ENCODE peak calls at places on chromosomes 3 and 15, in seven cellular contexts. W is heart right ventricle; P is activated T-cell treated with anti-CD3 and anti-CD28 coated beads, Interleukin-2, amount 50 U/mL, for 72 hours; V is left lung; J is activated naive CD8-positive, alpha-beta T cell treated with anti-CD3 and anti-CD28 coated beads, Interleukin-2, amount 10 ng/mL, durations not matched to agents 7 days and 5 days; D is PC-3; A is mucosa of descending colon. K is an unnamed sample.

GRCh38 chr3:111621535-111621934 is 26.4 kb upstream of the ZBED2 start:
- ATAC-seq in W (no peak), P (no peak), V (no peak), J (no peak), D (no peak), A (no peak), K (peak; percentile 54)

GRCh38 chr3:164451083-164451910 is 627.0 kb downstream of the SI start:
- ATAC-seq in W (peak; percentile 82), P (no peak), V (no peak), J (no peak), D (no peak), A (no peak), K (no peak)

GRCh38 chr3:113614402-113614801 is 82.0 kb downstream of the USF3 start:
- ATAC-seq in W (peak; percentile 86), P (no peak), V (peak; percentile 54), J (no peak), D (no peak), A (peak; percentile 11), K (no peak)

GRCh38 chr3:186180151-186180550 is 71.3 kb upstream of the ETV5 start:
- ATAC-seq in W (no peak), P (no peak), V (no peak), J (no peak), D (no peak), A (no peak), K (no peak)

GRCh38 chr3:100936931-100937330 is 56.3 kb downstream of the ABI3BP start:
- ATAC-seq in W (no peak), P (no peak), V (no peak), J (no peak), D (no peak), A (no peak), K (no peak)

GRCh38 chr3:182713743-182714517 is 79.4 kb upstream of the ATP11B start:
- ATAC-seq in W (peak; percentile 79), P (peak; percentile 50), V (peak; percentile 89), J (peak; percentile 58), D (peak; percentile 72), A (peak; percentile 78), K (peak; percentile 70)

GRCh38 chr3:148955544-148956346 is 35.6 kb upstream of the GYG1 start:
- ATAC-seq in W (peak; percentile 91), P (no peak), V (peak; percentile 84), J (no peak), D (peak; percentile 53), A (peak; percentile 60), K (peak; percentile 45)

GRCh38 chr3:33006571-33007286 is 55.3 kb downstream of the CCR4 start:
- ATAC-seq in W (no peak), P (peak; percentile 77), V (no peak), J (no peak), D (no peak), A (peak; percentile 38), K (no peak)

GRCh38 chr3:23712095-23712494 is 93.7 kb upstream of the UBE2E1 start:
- ATAC-seq in W (peak; percentile 6), P (peak; percentile 81), V (no peak), J (no peak), D (no peak), A (no peak), K (no peak)

GRCh38 chr3:137770821-137771399 is 6.8 kb downstream of the SOX14 start:
- ATAC-seq in W (no peak), P (no peak), V (peak; percentile 67), J (no peak), D (no peak), A (peak; percentile 13), K (no peak)

GRCh38 chr15:72722071-72722696 is 36.2 kb downstream of the BBS4 start:
- ATAC-seq in W (no peak), P (no peak), V (peak; percentile 80), J (no peak), D (peak; percentile 58), A (peak; percentile 80), K (peak; percentile 62)

GRCh38 chr15:29533667-29534066 is 264.0 kb upstream of the NSMCE3 start:
- ATAC-seq in W (no peak), P (no peak), V (no peak), J (no peak), D (no peak), A (no peak), K (no peak)

GRCh38 chr3:142509079-142509478 is 61.2 kb upstream of the XRN1 start:
- ATAC-seq in W (no peak), P (no peak), V (no peak), J (no peak), D (no peak), A (no peak), K (no peak)

GRCh38 chr3:114260152-114260551 is 22.8 kb upstream of the ZNF80 start:
- ATAC-seq in W (no peak), P (no peak), V (no peak), J (no peak), D (no peak), A (no peak), K (no peak)

GRCh38 chr3:105157016-105157765 is 209.5 kb upstream of the ALCAM start:
- ATAC-seq in W (no peak), P (no peak), V (no peak), J (no peak), D (no peak), A (no peak), K (no peak)

GRCh38 chr15:36959746-36960145 is 140.6 kb downstream of the MEIS2 start:
- ATAC-seq in W (no peak), P (no peak), V (no peak), J (no peak), D (no peak), A (no peak), K (peak; percentile 85)

GRCh38 chr15:31214864-31215489 is 111.7 kb upstream of the KLF13 start:
- ATAC-seq in W (peak; percentile 27), P (no peak), V (peak; percentile 64), J (no peak), D (no peak), A (peak; percentile 2), K (peak; percentile 56)

GRCh38 chr15:45221053-45221599 is 30.9 kb upstream of the SLC28A2 start:
- ATAC-seq in W (no peak), P (peak; percentile 27), V (no peak), J (no peak), D (no peak), A (no peak), K (no peak)

GRCh38 chr15:92627014-92627413 is 28.6 kb downstream of the FAM174B start:
- ATAC-seq in W (no peak), P (no peak), V (no peak), J (no peak), D (no peak), A (no peak), K (no peak)

GRCh38 chr3:112128843-112129727 is 4.0 kb downstream of the GCSAM start:
- ATAC-seq in W (no peak), P (peak; percentile 78), V (no peak), J (peak; percentile 78), D (no peak), A (peak; percentile 60), K (peak; percentile 47)

GRCh38 chr3:125123455-125123854 is 67.7 kb upstream of the HEG1 start:
- ATAC-seq in W (no peak), P (no peak), V (no peak), J (no peak), D (no peak), A (no peak), K (no peak)

GRCh38 chr15:93167291-93167690 is 78.3 kb upstream of the RGMA start:
- ATAC-seq in W (no peak), P (no peak), V (no peak), J (no peak), D (no peak), A (no peak), K (no peak)

GRCh38 chr3:8301977-8302589 is 199.5 kb upstream of the LMCD1 start:
- ATAC-seq in W (no peak), P (no peak), V (peak; percentile 70), J (no peak), D (peak; percentile 61), A (peak; percentile 40), K (peak; percentile 41)

GRCh38 chr3:48077835-48078234 is 61.6 kb upstream of the MAP4 start:
- ATAC-seq in W (no peak), P (no peak), V (no peak), J (no peak), D (peak; percentile 42), A (no peak), K (no peak)

GRCh38 chr3:124451655-124452317 is 278.5 kb upstream of the UMPS start:
- ATAC-seq in W (no peak), P (no peak), V (no peak), J (no peak), D (no peak), A (no peak), K (no peak)

GRCh38 chr3:155701882-155702465 is 42.9 kb downstream of the PLCH1 start:
- ATAC-seq in W (peak; percentile 67), P (no peak), V (peak; percentile 92), J (no peak), D (peak; percentile 41), A (peak; percentile 50), K (no peak)

GRCh38 chr3:30476373-30477082 is 129.9 kb upstream of the TGFBR2 start:
- ATAC-seq in W (no peak), P (peak; percentile 77), V (peak; percentile 81), J (no peak), D (peak; percentile 97), A (peak; percentile 56), K (peak; percentile 74)

GRCh38 chr3:9507586-9508578 is 45.7 kb downstream of the LHFPL4 start:
- ATAC-seq in W (no peak), P (no peak), V (no peak), J (no peak), D (no peak), A (peak; percentile 12), K (no peak)

GRCh38 chr15:50257924-50258323 is 7.6 kb downstream of the HDC start:
- ATAC-seq in W (no peak), P (no peak), V (peak; percentile 69), J (no peak), D (peak; percentile 78), A (no peak), K (no peak)

GRCh38 chr3:136332302-136332701 is 82.2 kb downstream of the PCCB start:
- ATAC-seq in W (no peak), P (no peak), V (no peak), J (no peak), D (no peak), A (no peak), K (no peak)

GRCh38 chr15:62928242-62928995 is 114.1 kb upstream of the TPM1 start:
- ATAC-seq in W (peak; percentile 87), P (no peak), V (peak; percentile 73), J (no peak), D (peak; percentile 35), A (no peak), K (peak; percentile 36)

GRCh38 chr3:11733914-11734313 is 90.2 kb upstream of the VGLL4 start:
- ATAC-seq in W (no peak), P (no peak), V (no peak), J (no peak), D (no peak), A (no peak), K (no peak)

GRCh38 chr3:167798443-167798842 is 62.9 kb downstream of the SERPINI1 start:
- ATAC-seq in W (no peak), P (no peak), V (no peak), J (no peak), D (no peak), A (no peak), K (no peak)

GRCh38 chr15:76625267-76625666 is 279.9 kb downstream of the SCAPER start:
- ATAC-seq in W (no peak), P (no peak), V (no peak), J (no peak), D (no peak), A (no peak), K (no peak)

GRCh38 chr3:65107174-65107573 is 419.4 kb upstream of the ADAMTS9 start:
- ATAC-seq in W (no peak), P (no peak), V (no peak), J (no peak), D (no peak), A (no peak), K (no peak)

GRCh38 chr3:45125550-45126026 is 20.6 kb downstream of the CDCP1 start:
- ATAC-seq in W (peak; percentile 77), P (no peak), V (peak; percentile 93), J (peak; percentile 14), D (no peak), A (peak; percentile 75), K (peak; percentile 81)

GRCh38 chr15:50100484-50100883 is 18.5 kb downstream of the ATP8B4 start:
- ATAC-seq in W (no peak), P (no peak), V (no peak), J (no peak), D (no peak), A (no peak), K (no peak)

GRCh38 chr3:152205097-152205593 is 63.6 kb upstream of the MBNL1 start:
- ATAC-seq in W (peak; percentile 60), P (no peak), V (peak; percentile 60), J (peak; percentile 41), D (no peak), A (peak; percentile 59), K (peak; percentile 50)